ENCODE peak calls at places on chromosomes 13 and 19, in five cellular contexts. X is upper lobe of left lung, C is ascending aorta, W is GM23338, M is body of pancreas. I is an unnamed sample. For H3K4me1, the result is how much of the 10 kb centered on the place peaks cover.

GRCh38 chr13:46339035-46339666 is 47.9 kb downstream of the RUBCNL start:
- DNase-seq in X (no peak), M (no peak), C (no peak), W (no peak), I (peak)

GRCh38 chr19:36573020-36573947 is at the start of gene ZNF529:
- DNase-seq in C (peak), X (peak), W (peak), M (peak), I (peak)

GRCh38 chr19:14048439-14049153 is 13.3 kb downstream of the PALM3 start:
- DNase-seq in M (peak), X (no peak), W (peak), C (no peak), I (no peak)

GRCh38 chr13:76009491-76009890 is 373.4 kb downstream of the LMO7 start:
- DNase-seq in W (no peak), C (no peak), M (no peak), X (no peak), I (no peak)

GRCh38 chr13:44434441-44435141 is 61.0 kb downstream of the SERP2 start:
- DNase-seq in M (no peak), X (peak), W (no peak), C (no peak), I (no peak)

GRCh38 chr19:16807416-16808274 is 21.6 kb upstream of the SIN3B start:
- DNase-seq in C (no peak), W (no peak), M (no peak), X (no peak), I (no peak)

GRCh38 chr13:28953714-28954113 is 133.6 kb downstream of the MTUS2 start:
- DNase-seq in W (peak), M (no peak), C (no peak), X (no peak), I (no peak)

GRCh38 chr19:54352041-54352440 is 12.7 kb downstream of the LAIR1 start:
- DNase-seq in X (no peak), M (no peak), C (no peak), W (no peak), I (no peak)

GRCh38 chr13:44837250-44837649 is 152.0 kb downstream of the NUFIP1 start:
- DNase-seq in M (no peak), X (no peak), W (no peak), C (no peak), I (no peak)

GRCh38 chr13:42575938-42576337 is 2.0 kb downstream of the TNFSF11 start:
- DNase-seq in C (no peak), X (no peak), M (no peak), W (no peak), I (no peak)

GRCh38 chr13:42580644-42581043 is 6.7 kb downstream of the TNFSF11 start:
- DNase-seq in M (no peak), X (no peak), C (no peak), W (no peak), I (no peak)

GRCh38 chr13:42574011-42574410 is at the start of gene TNFSF11:
- DNase-seq in X (peak), W (peak), C (no peak), M (no peak), I (no peak)

GRCh38 chr13:42574435-42575311 is 721 bp downstream of the TNFSF11 start:
- DNase-seq in W (peak), C (no peak), X (peak), M (no peak), I (no peak)

DNA sequence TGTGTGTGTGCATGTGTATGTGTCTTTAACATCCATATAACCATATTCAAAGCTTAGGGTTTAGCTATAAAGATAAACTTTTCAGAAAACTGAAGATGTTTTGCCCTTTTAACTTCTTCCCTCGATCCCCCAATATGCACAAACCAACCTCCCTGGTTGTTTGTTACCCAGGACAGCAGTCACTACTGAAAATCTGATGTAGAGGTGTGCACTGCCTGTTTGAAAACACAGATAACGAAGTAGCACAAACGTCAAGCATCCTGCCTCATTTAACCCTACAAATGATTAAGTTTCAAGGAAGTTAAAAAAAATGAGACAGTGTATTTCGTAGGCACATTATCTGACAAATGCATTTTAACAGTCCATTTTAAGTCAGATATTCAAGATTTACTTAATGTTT is 3.6 kb downstream of the TNFSF11 start:
- DNase-seq in C (no peak), M (no peak), W (no peak), X (no peak), I (no peak)
- H3K4me3 ChIP-seq in C (no peak), M (no peak), W (peak), X (no peak), I (no peak)

DNA sequence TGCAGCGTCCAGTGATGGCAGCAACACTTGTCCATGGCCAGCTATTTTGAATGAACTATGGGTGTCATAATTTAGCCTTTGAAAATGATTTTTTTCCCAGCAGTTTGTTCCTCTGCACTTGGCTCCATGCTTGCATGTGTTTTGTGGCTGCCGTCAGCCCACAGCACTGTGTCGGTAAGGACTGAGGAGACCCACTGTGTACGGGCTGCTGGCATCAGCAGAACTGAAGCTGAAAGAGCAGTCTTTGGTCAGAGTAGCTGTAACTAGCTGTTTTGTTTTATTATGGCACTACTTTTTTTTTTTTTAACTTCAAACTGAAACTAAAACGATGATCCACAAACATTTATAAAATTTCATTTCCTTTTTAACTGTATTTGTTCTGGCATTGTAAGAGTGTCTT is 50.3 kb upstream of the TEX29 start:
- DNase-seq in M (no peak), W (no peak), X (no peak), C (no peak), I (no peak)
- H3K27ac ChIP-seq in M (no peak), W (no peak), X (peak), C (peak), I (no peak)

DNA sequence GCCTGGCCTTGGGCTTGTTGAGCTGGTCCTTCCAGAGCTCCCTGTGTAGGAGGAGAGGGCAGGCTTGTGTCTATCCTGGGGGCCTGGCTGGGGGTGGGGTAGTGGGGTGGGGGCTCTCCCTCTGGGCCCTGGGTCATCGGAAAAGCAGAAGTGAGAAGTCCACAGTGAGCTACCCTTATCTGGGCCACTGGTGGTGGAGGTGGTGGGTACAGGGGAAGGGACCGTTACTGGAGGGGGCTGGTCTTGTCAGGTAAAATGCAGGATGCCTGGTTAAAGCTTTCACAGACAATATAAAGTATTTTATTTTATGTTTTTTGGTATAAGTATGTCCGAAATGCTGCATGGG is 338 bp upstream of the SIGLEC10 start:
- DNase-seq in X (no peak), W (no peak), C (no peak), M (no peak), I (no peak)
- H3K4me1 ChIP-seq in X (under half), W (under half), C (under half), M (under half), I (under half)

DNA sequence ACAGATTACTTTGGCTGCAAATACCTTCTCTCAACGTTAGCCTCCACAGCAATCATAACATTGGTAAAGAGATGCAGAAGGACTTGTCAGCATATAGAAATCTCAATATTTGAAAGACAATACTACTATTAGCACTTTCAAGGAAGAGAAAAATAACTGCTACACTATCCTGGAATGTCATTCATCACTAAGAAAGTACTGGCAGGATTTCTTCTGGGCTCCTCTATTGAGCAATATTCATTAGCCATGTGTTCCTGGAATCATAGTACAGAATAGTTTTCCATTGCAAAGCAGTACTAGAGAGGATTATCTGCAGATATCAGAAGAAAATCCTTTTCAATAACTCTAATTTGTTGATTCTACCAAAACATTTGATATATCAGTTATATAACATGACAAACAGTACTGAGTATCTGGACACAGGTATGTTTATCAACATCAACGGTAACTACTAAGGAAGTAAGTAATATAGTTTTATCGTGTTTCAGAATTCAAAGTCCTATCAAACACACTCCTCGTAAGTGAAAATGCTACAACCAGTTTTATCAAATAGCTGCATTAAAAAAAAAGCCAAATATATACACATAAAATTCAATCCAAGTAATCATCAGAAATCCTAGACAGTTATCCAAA is 27.3 kb downstream of the INTS6 start:
- DNase-seq in X (no peak), M (no peak), W (peak), C (no peak), I (no peak)
- H3K4me3 ChIP-seq in X (no peak), M (no peak), W (peak), C (no peak), I (no peak)

GRCh38 chr19:902446-903226 is 9.4 kb downstream of the RNU6-9 start:
- DNase-seq in C (no peak), M (no peak), X (no peak), W (no peak), I (no peak)

GRCh38 chr19:902093-902370 is 8.7 kb downstream of the RNU6-9 start:
- DNase-seq in W (no peak), M (no peak), X (no peak), C (no peak), I (no peak)

GRCh38 chr19:901216-902092 is 8.2 kb downstream of the RNU6-9 start:
- DNase-seq in X (no peak), M (no peak), W (no peak), C (no peak), I (no peak)

GRCh38 chr19:904545-904944 is 8.5 kb downstream of the R3HDM4 start:
- DNase-seq in C (no peak), M (no peak), W (no peak), X (no peak), I (no peak)

DNA sequence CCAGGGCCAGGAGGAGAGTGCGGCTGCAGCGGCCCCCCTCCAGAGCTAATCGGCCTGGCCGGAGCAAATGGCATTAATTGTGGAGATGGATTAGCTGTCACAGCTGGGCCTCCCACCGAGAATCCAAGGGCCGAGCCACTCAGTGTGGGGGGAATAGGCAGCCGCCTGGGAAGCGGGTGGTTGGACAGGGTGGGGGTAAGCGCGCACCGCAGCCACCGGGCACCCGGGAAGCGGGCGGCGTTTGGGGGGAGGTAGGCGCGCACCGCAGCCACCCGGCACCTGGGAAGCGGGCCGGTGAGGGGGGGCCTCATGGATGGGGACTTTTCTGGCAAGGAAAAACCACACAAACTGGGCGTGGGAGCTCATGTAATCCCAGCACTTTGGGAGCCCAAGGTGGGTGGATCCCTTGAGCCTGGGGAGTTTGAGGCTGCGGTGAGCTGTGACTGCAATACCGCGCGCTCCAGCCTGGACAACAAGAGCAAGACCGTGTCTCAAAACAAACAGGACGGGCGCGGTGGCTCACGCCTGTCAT is 9.7 kb downstream of the R3HDM4 start:
- DNase-seq in C (no peak), W (no peak), X (peak), M (peak), I (no peak)
- H3K27ac ChIP-seq in C (no peak), W (no peak), X (no peak), M (peak), I (no peak)

GRCh38 chr19:10292206-10292788 is 2.5 kb downstream of the ICAM5 start:
- DNase-seq in C (peak), X (peak), W (peak), M (peak), I (peak)

GRCh38 chr19:10290439-10290875 is 705 bp downstream of the ICAM5 start:
- DNase-seq in W (peak), X (peak), C (no peak), M (no peak), I (no peak)

GRCh38 chr19:10291554-10292205 is 1.9 kb downstream of the ICAM5 start:
- DNase-seq in C (no peak), X (peak), W (no peak), M (no peak), I (no peak)

GRCh38 chr19:10289836-10290438 is at the start of gene ICAM5:
- DNase-seq in X (peak), W (peak), M (no peak), C (no peak), I (no peak)

GRCh38 chr19:10290876-10291553 is 1.3 kb downstream of the ICAM5 start:
- DNase-seq in W (peak), C (no peak), X (peak), M (no peak), I (peak)
- H3K4me1 ChIP-seq in W (under half), C (under half), X (half or more), M (half or more), I (half or more)

I was measured in heart left ventricle.